ENCODE peak calls at places on chromosomes 3 and 15, in seven cellular contexts. I is IMR-90, G is mammary epithelial cell, O is fibroblast of lung, H is HepG2, W is OCI-LY7, S is PC-3. B is an unnamed sample.

GRCh38 chr3:172085557-172085895 is 46.1 kb downstream of the FNDC3B start:
- DNase-seq in I (no peak), O (peak), G (no peak), W (no peak), H (no peak), S (no peak), B (no peak)

GRCh38 chr3:194247350-194247740 is 103.8 kb downstream of the CPN2 start:
- DNase-seq in H (no peak), S (no peak), I (no peak), W (no peak), G (no peak), O (no peak), B (no peak)

GRCh38 chr3:184540777-184541681 is 20.6 kb upstream of the EPHB3 start:
- DNase-seq in W (peak), I (peak), H (peak), S (peak), O (peak), G (peak), B (peak)

GRCh38 chr3:17946619-17947018 is 204.2 kb upstream of the TBC1D5 start:
- DNase-seq in G (no peak), W (no peak), O (no peak), I (no peak), S (no peak), H (no peak), B (no peak)

GRCh38 chr3:105353485-105354161 is 13.1 kb upstream of the ALCAM start:
- DNase-seq in W (no peak), S (peak), O (peak), G (no peak), I (peak), H (no peak), B (peak)

GRCh38 chr3:103950676-103951075 is 1416.0 kb upstream of the ALCAM start:
- DNase-seq in W (no peak), S (no peak), H (no peak), I (no peak), G (no peak), O (no peak), B (no peak)

GRCh38 chr15:83504365-83504764 is 57.2 kb downstream of the SH3GL3 start:
- DNase-seq in G (no peak), W (no peak), H (no peak), S (peak), O (peak), I (no peak), B (no peak)

GRCh38 chr3:183324083-183324482 is 71.0 kb downstream of the B3GNT5 start:
- DNase-seq in O (peak), S (peak), G (peak), H (no peak), W (no peak), I (no peak), B (no peak)

GRCh38 chr15:65033659-65034269 is 4.3 kb upstream of the MTFMT start:
- DNase-seq in W (peak), S (peak), O (peak), I (peak), G (peak), H (peak), B (peak)

GRCh38 chr15:74422370-74422722 is 11.4 kb downstream of the SEMA7A start:
- DNase-seq in I (no peak), S (no peak), O (no peak), W (no peak), H (no peak), G (no peak), B (peak)
- H2AFZ ChIP-seq in I (peak), S (no peak), O (no peak), W (no peak), H (no peak), G (no peak), B (no peak)

GRCh38 chr3:14143271-14143605 is 18.4 kb downstream of the TMEM43 start:
- DNase-seq in W (no peak), H (no peak), I (peak), O (peak), G (no peak), S (no peak), B (peak)
- H3K4me2 ChIP-seq in W (no peak), H (no peak), I (no peak), O (no peak), G (peak), S (no peak), B (peak)

GRCh38 chr15:98583758-98584157 is 64.6 kb upstream of the IGF1R start:
- DNase-seq in W (no peak), H (no peak), O (no peak), I (no peak), G (no peak), S (no peak), B (no peak)

GRCh38 chr15:98582900-98583554 is 65.3 kb upstream of the IGF1R start:
- DNase-seq in I (no peak), S (no peak), O (no peak), W (no peak), H (no peak), G (no peak), B (no peak)

GRCh38 chr15:98586066-98586465 is 62.3 kb upstream of the IGF1R start:
- DNase-seq in S (no peak), W (no peak), G (no peak), O (no peak), H (no peak), I (no peak), B (no peak)

GRCh38 chr15:98580577-98580976 is 67.8 kb upstream of the IGF1R start:
- DNase-seq in G (no peak), S (no peak), I (no peak), O (no peak), W (no peak), H (no peak), B (no peak)

GRCh38 chr15:98581715-98582114 is 66.6 kb upstream of the IGF1R start:
- DNase-seq in S (peak), I (no peak), O (no peak), G (no peak), W (no peak), H (no peak), B (no peak)
- TF ChIP-seq CTCF in S (peak), I (no peak), O (no peak), G (peak), W (peak), H (no peak), B (peak)

GRCh38 chr15:89071471-89071870 is 16.8 kb upstream of the ABHD2 start:
- DNase-seq in W (no peak), G (no peak), I (no peak), O (no peak), S (no peak), H (no peak), B (no peak)

GRCh38 chr15:89067751-89068150 is 20.5 kb upstream of the ABHD2 start:
- DNase-seq in G (peak), I (peak), W (no peak), S (no peak), H (no peak), O (peak), B (peak)

GRCh38 chr15:89070197-89071124 is 17.8 kb upstream of the ABHD2 start:
- DNase-seq in G (no peak), H (peak), O (no peak), S (no peak), W (no peak), I (no peak), B (no peak)

GRCh38 chr15:89066280-89066679 is 22.0 kb upstream of the ABHD2 start:
- DNase-seq in G (no peak), O (no peak), H (no peak), S (no peak), I (no peak), W (no peak), B (no peak)

GRCh38 chr15:89068325-89068784 is 19.9 kb upstream of the ABHD2 start:
- DNase-seq in G (peak), H (no peak), W (no peak), O (peak), I (peak), S (peak), B (peak)
- H2AFZ ChIP-seq in G (peak), H (peak), W (no peak), O (no peak), I (no peak), S (no peak), B (no peak)

GRCh38 chr3:192467230-192468186 is 259.8 kb downstream of the FGF12 start:
- DNase-seq in G (peak), H (peak), W (peak), S (peak), O (peak), I (peak), B (no peak)
- H3K4me2 ChIP-seq in G (no peak), H (no peak), W (no peak), S (no peak), O (no peak), I (no peak), B (no peak)

B was measured in osteoblast.